ENCODE peak calls at places on chromosomes 11 and 22, in eight cellular contexts. V, A, F, U, Z, D, H and J are unnamed samples.

GRCh38 chr22:50698546-50698945 is 25.9 kb downstream of the SHANK3 start:
- DNase-seq in V (no peak), A (peak), F (no peak), U (no peak), Z (no peak), D (no peak), H (no peak), J (no peak)

GRCh38 chr22:49664371-49664881 is 163.2 kb downstream of the BRD1 start:
- DNase-seq in V (peak), A (no peak), F (no peak), U (no peak), Z (no peak), D (no peak), H (no peak), J (no peak)

GRCh38 chr11:69603163-69603836 is 37.7 kb upstream of the CCND1 start:
- DNase-seq in V (no peak), A (no peak), F (no peak), U (no peak), Z (no peak), D (no peak), H (no peak), J (no peak)

GRCh38 chr11:133153031-133153430 is 379.3 kb downstream of the OPCML start:
- DNase-seq in V (no peak), A (no peak), F (no peak), U (no peak), Z (no peak), D (peak), H (no peak), J (no peak)

GRCh38 chr11:104705475-104706195 is 192.6 kb downstream of the CASP12 start:
- DNase-seq in V (no peak), A (peak), F (no peak), U (no peak), Z (peak), D (no peak), H (peak), J (peak)

GRCh38 chr11:73185680-73186293 is 32.3 kb upstream of the P2RY2 start:
- DNase-seq in V (no peak), A (peak), F (no peak), U (no peak), Z (no peak), D (no peak), H (no peak), J (no peak)

GRCh38 chr11:123430736-123431356 is 777 bp downstream of the GRAMD1B start:
- DNase-seq in V (peak), A (peak), F (peak), U (no peak), Z (peak), D (peak), H (peak), J (peak)

GRCh38 chr22:37258005-37258790 is 14.1 kb upstream of the RAC2 start:
- DNase-seq in V (peak), A (no peak), F (no peak), U (no peak), Z (no peak), D (no peak), H (no peak), J (no peak)

GRCh38 chr11:9601041-9601875 is 27.8 kb downstream of the WEE1 start:
- DNase-seq in V (no peak), A (peak), F (no peak), U (no peak), Z (peak), D (peak), H (peak), J (peak)

GRCh38 chr22:40421082-40421350 is 50.6 kb downstream of the SGSM3 start:
- DNase-seq in V (no peak), A (no peak), F (no peak), U (no peak), Z (no peak), D (no peak), H (no peak), J (no peak)

GRCh38 chr11:73099512-73100266 is 42.4 kb downstream of the FCHSD2 start:
- DNase-seq in V (no peak), A (no peak), F (no peak), U (no peak), Z (no peak), D (peak), H (no peak), J (no peak)

GRCh38 chr11:86698634-86699033 is 26.2 kb upstream of the ME3 start:
- DNase-seq in V (no peak), A (no peak), F (peak), U (no peak), Z (no peak), D (no peak), H (no peak), J (no peak)

GRCh38 chr22:26316732-26317131 is 112.3 kb upstream of the ASPHD2 start:
- DNase-seq in V (no peak), A (no peak), F (no peak), U (no peak), Z (no peak), D (no peak), H (no peak), J (no peak)

GRCh38 chr11:14320020-14320419 is 39.0 kb downstream of the RRAS2 start:
- DNase-seq in V (no peak), A (no peak), F (no peak), U (no peak), Z (no peak), D (no peak), H (no peak), J (peak)

GRCh38 chr11:18671246-18671645 is 27.3 kb upstream of the TMEM86A start:
- DNase-seq in V (no peak), A (no peak), F (no peak), U (no peak), Z (no peak), D (no peak), H (no peak), J (no peak)

GRCh38 chr11:48109046-48109666 is 107.5 kb upstream of the OR4B1 start:
- DNase-seq in V (no peak), A (peak), F (peak), U (peak), Z (peak), D (peak), H (no peak), J (peak)

GRCh38 chr22:17300926-17301325 is 68.3 kb upstream of the CECR2 start:
- DNase-seq in V (no peak), A (no peak), F (no peak), U (no peak), Z (no peak), D (no peak), H (no peak), J (no peak)

GRCh38 chr22:28815729-28816128 is 15.4 kb upstream of the XBP1 start:
- DNase-seq in V (no peak), A (no peak), F (no peak), U (no peak), Z (no peak), D (no peak), H (no peak), J (no peak)

GRCh38 chr22:29912605-29913398 is 29.8 kb downstream of the MTMR3 start:
- DNase-seq in V (no peak), A (no peak), F (no peak), U (no peak), Z (no peak), D (no peak), H (no peak), J (no peak)

GRCh38 chr11:79156031-79156430 is 284.8 kb downstream of the TENM4 start:
- DNase-seq in V (no peak), A (no peak), F (no peak), U (no peak), Z (no peak), D (no peak), H (no peak), J (no peak)

GRCh38 chr11:129947474-129947873 is 52.1 kb upstream of the NFRKB start:
- DNase-seq in V (no peak), A (no peak), F (no peak), U (no peak), Z (no peak), D (peak), H (no peak), J (no peak)

GRCh38 chr22:26903030-26903856 is 245.9 kb downstream of the MIAT start:
- DNase-seq in V (no peak), A (no peak), F (no peak), U (no peak), Z (no peak), D (no peak), H (no peak), J (no peak)

GRCh38 chr11:61362542-61362875 is 335 bp downstream of the TMEM138 start:
- DNase-seq in V (no peak), A (peak), F (no peak), U (no peak), Z (peak), D (peak), H (peak), J (peak)

GRCh38 chr11:73980001-73980960 is 2.4 kb downstream of the UCP2 start:
- DNase-seq in V (peak), A (peak), F (no peak), U (no peak), Z (peak), D (no peak), H (peak), J (peak)

GRCh38 chr22:39526736-39527171 is 5.8 kb downstream of the RPS19BP1 start:
- DNase-seq in V (no peak), A (peak), F (no peak), U (no peak), Z (no peak), D (no peak), H (no peak), J (peak)

GRCh38 chr11:133984828-133985227 is 28.1 kb upstream of the IGSF9B start:
- DNase-seq in V (no peak), A (no peak), F (no peak), U (no peak), Z (no peak), D (no peak), H (no peak), J (peak)